ENCODE peak calls at places on chromosome 11, in five cellular contexts. Z is H1, F is mesenchymal stem cell, R is trophoblast cell, U is H9. J is an unnamed sample.

GRCh38 chr11:33116535-33116934 is 44.7 kb downstream of the CSTF3 start:
- DNase-seq in Z (no peak), F (peak; percentile 18), R (peak; percentile 33), U (no peak), J (no peak)

GRCh38 chr11:48002565-48002964 is 22.2 kb downstream of the PTPRJ start:
- DNase-seq in Z (no peak), F (peak; percentile 35), R (no peak), U (no peak), J (no peak)

GRCh38 chr11:25899761-25900160 is 432.2 kb upstream of the ANO3 start:
- DNase-seq in Z (no peak), F (no peak), R (no peak), U (no peak), J (no peak)

GRCh38 chr11:6992026-6992425 is 28.1 kb downstream of the ZNF214 start:
- DNase-seq in Z (no peak), F (peak; percentile 16), R (peak; percentile 90), U (no peak), J (no peak)

GRCh38 chr11:34495724-34496377 is 17.7 kb downstream of the ELF5 start:
- DNase-seq in Z (no peak), F (no peak), R (no peak), U (no peak), J (no peak)

GRCh38 chr11:99320769-99321290 is 300.1 kb downstream of the CNTN5 start:
- DNase-seq in Z (no peak), F (no peak), R (no peak), U (no peak), J (no peak)

GRCh38 chr11:128399186-128399585 is 188.2 kb downstream of the ETS1 start:
- DNase-seq in Z (no peak), F (peak; percentile 96), R (no peak), U (no peak), J (no peak)

GRCh38 chr11:29306527-29306926 is 710.3 kb downstream of the KCNA4 start:
- DNase-seq in Z (no peak), F (peak; percentile 58), R (no peak), U (no peak), J (no peak)

GRCh38 chr11:363948-364761 is 5.1 kb upstream of the B4GALNT4 start:
- DNase-seq in Z (peak; percentile 51), F (no peak), R (peak; percentile 57), U (peak; percentile 87), J (no peak)

GRCh38 chr11:128874406-128874805 is 7.3 kb upstream of the KCNJ1 start:
- DNase-seq in Z (no peak), F (no peak), R (no peak), U (no peak), J (no peak)

GRCh38 chr11:17748761-17749721 is 14.5 kb downstream of the KCNC1 start:
- DNase-seq in Z (no peak), F (no peak), R (no peak), U (no peak), J (no peak)

GRCh38 chr11:81987829-81988472 is 745.7 kb downstream of the FAM181B start:
- DNase-seq in Z (no peak), F (peak; percentile 25), R (no peak), U (no peak), J (no peak)

GRCh38 chr11:59183768-59184167 is 11.8 kb downstream of the DTX4 start:
- DNase-seq in Z (no peak), F (no peak), R (no peak), U (no peak), J (no peak)

GRCh38 chr11:119108151-119108856 is 1.2 kb downstream of the C2CD2L start:
- DNase-seq in Z (no peak), F (peak; percentile 28), R (peak; percentile 80), U (peak; percentile 58), J (no peak)

GRCh38 chr11:59224419-59224928 is 11.7 kb upstream of the MPEG1 start:
- DNase-seq in Z (no peak), F (peak; percentile 4), R (peak; percentile 47), U (no peak), J (no peak)

GRCh38 chr11:123523539-123523938 is 93.5 kb downstream of the GRAMD1B start:
- DNase-seq in Z (no peak), F (no peak), R (no peak), U (no peak), J (no peak)

GRCh38 chr11:10728779-10729472 is 22.1 kb upstream of the CTR9 start:
- DNase-seq in Z (no peak), F (peak; percentile 67), R (no peak), U (peak; percentile 76), J (peak; percentile 51)

GRCh38 chr11:78465169-78465942 is 47.7 kb upstream of the GAB2 start:
- DNase-seq in Z (no peak), F (no peak), R (no peak), U (no peak), J (no peak)

GRCh38 chr11:64585150-64585549 is 5.9 kb upstream of the SLC22A12 start:
- DNase-seq in Z (no peak), F (no peak), R (no peak), U (no peak), J (no peak)

GRCh38 chr11:75387742-75388294 is 11.5 kb upstream of the RPS3 start:
- DNase-seq in Z (no peak), F (no peak), R (peak; percentile 4), U (no peak), J (no peak)

GRCh38 chr11:17506942-17507341 is 30.3 kb upstream of the ABCC8 start:
- DNase-seq in Z (no peak), F (no peak), R (no peak), U (no peak), J (no peak)

GRCh38 chr11:79377399-79377798 is 63.4 kb downstream of the TENM4 start:
- DNase-seq in Z (no peak), F (no peak), R (no peak), U (no peak), J (no peak)

GRCh38 chr11:111512296-111513239 is at the start of gene BTG4:
- DNase-seq in Z (no peak), F (peak; percentile 51), R (peak; percentile 77), U (peak; percentile 56), J (no peak)

GRCh38 chr11:111514216-111515031 is at the start of gene HOATZ:
- DNase-seq in Z (peak; percentile 41), F (peak; percentile 51), R (peak; percentile 35), U (peak; percentile 83), J (peak; percentile 68)

GRCh38 chr11:111513240-111513605 is 1.0 kb upstream of the BTG4 start:
- DNase-seq in Z (no peak), F (no peak), R (no peak), U (no peak), J (no peak)

GRCh38 chr11:111515591-111515990 is 1.0 kb downstream of the HOATZ start:
- DNase-seq in Z (no peak), F (no peak), R (peak; percentile 61), U (no peak), J (no peak)

DNA sequence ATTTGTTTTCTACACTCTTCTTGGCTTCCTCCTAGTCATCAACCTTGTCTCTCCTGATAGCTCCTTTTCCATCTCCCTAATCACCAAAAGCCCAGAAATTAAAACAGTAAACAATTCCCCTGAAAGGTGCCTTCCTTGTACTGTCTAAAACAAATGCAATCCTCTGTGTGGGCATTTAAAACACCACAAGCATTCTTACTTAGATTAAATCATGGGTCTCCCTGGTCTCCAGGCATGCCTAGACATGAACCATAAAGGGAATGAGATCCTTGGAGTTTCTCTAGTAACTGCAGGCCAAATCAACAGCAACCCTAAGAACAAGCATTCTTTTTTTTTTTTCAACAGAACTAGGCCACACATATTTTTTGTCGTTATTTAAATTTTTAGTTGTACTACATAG is 1.9 kb downstream of the BTG4 start:
- DNase-seq in Z (no peak), F (no peak), R (peak; percentile 63), U (no peak), J (no peak)
- H3K4ac ChIP-seq in Z (peak overlapping the region; percentile 59), F (no peak overlapping the region), R (no peak overlapping the region), U (no peak overlapping the region), J (no peak overlapping the region)

GRCh38 chr11:120959189-120959588 is 64.7 kb upstream of the TBCEL start:
- DNase-seq in Z (no peak), F (no peak), R (no peak), U (no peak), J (no peak)
- H2BK12ac ChIP-seq in Z (no peak overlapping the region), F (no peak overlapping the region), R (no peak overlapping the region), U (no peak overlapping the region), J (no peak overlapping the region)

DNA sequence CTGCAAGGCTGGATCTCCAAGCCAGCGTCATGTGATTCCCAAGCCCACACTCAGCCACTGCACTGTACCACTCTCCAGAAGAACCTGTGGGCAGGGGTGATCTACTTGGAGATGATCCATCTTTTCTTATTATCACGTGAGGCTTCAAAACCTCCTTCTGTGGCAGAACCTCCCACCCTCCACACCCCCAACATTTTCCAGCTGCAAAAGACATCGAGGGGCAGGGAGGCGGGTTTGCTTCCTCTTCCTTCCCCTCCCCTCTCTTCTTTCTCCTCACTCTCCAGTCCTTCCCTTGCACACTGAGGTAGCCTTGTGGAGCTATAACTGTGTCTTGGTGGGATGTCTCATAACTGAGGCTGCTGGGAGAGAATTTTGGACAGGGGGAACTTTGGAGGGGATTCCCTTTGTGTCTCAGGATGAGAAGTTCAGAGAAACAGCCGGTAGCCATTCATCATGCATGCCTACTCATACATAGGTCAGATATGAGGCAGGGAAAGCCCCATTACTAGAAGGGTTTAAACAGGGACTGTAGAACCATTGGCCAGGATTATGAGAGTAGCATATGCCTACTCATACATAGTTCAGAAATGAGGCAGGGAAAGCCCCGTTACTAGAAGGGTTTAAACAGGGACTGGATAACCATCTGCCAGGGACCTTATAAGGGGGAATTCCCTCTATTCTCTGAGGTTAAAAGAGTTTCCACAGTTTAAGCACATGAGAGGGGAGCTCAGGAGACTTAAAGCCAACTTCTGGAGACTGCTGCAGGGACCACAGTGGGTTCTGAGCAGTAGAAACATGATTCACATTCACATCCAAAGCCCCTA is 420.7 kb upstream of the CADM1 start:
- DNase-seq in Z (no peak), F (no peak), R (peak; percentile 43), U (no peak), J (no peak)
- H3K9ac ChIP-seq in Z (no peak overlapping the region), F (no peak overlapping the region), R (no peak overlapping the region), U (no peak overlapping the region), J (no peak overlapping the region)

GRCh38 chr11:32072872-32073661 is 17.8 kb upstream of the RCN1 start:
- DNase-seq in Z (no peak), F (no peak), R (no peak), U (peak; percentile 40), J (peak; percentile 32)
- H3K4ac ChIP-seq in Z (no peak overlapping the region), F (no peak overlapping the region), R (no peak overlapping the region), U (no peak overlapping the region), J (no peak overlapping the region)

GRCh38 chr11:113272281-113272680 is 42.1 kb upstream of the TTC12 start:
- DNase-seq in Z (no peak), F (no peak), R (no peak), U (no peak), J (no peak)
- H2BK12ac ChIP-seq in Z (no peak overlapping the region), F (no peak overlapping the region), R (no peak overlapping the region), U (no peak overlapping the region), J (no peak overlapping the region)